ENCODE peak calls at places on chromosomes 6 and 20, in seven cellular contexts. X, T, Z, H, E, D and B are unnamed samples.

GRCh38 chr6:148700713-148701392 is 46.0 kb upstream of the UST start:
- DNase-seq in X (no peak), T (peak; percentile 28), Z (peak; percentile 52), H (no peak), E (peak; percentile 18), D (peak; percentile 44), B (peak; percentile 78)

GRCh38 chr20:1331101-1331500 is 2.2 kb upstream of the SDCBP2 start:
- DNase-seq in X (no peak), T (no peak), Z (no peak), H (no peak), E (no peak), D (no peak), B (no peak)

GRCh38 chr6:9455794-9456193 is 959.1 kb downstream of the TFAP2A start:
- DNase-seq in X (no peak), T (no peak), Z (no peak), H (no peak), E (no peak), D (no peak), B (no peak)

GRCh38 chr6:122548820-122549219 is 61.4 kb upstream of the PKIB start:
- DNase-seq in X (no peak), T (no peak), Z (no peak), H (no peak), E (no peak), D (no peak), B (no peak)

GRCh38 chr6:57423468-57423867 is 106.0 kb downstream of the PRIM2 start:
- DNase-seq in X (no peak), T (peak; percentile 87), Z (no peak), H (no peak), E (no peak), D (no peak), B (no peak)

GRCh38 chr6:43509142-43509983 is 783 bp downstream of the LRRC73 start:
- DNase-seq in X (no peak), T (no peak), Z (no peak), H (no peak), E (no peak), D (no peak), B (no peak)

GRCh38 chr6:34982424-34982852 is 93.4 kb downstream of the ANKS1A start:
- DNase-seq in X (peak; percentile 55), T (peak; percentile 44), Z (peak; percentile 24), H (no peak), E (peak; percentile 11), D (peak; percentile 19), B (peak; percentile 43)

GRCh38 chr6:66675906-66676305 is 968.9 kb upstream of the EYS start:
- DNase-seq in X (no peak), T (no peak), Z (peak; percentile 9), H (no peak), E (no peak), D (no peak), B (no peak)

GRCh38 chr6:163249651-163250101 is 164.8 kb upstream of the QKI start:
- DNase-seq in X (peak; percentile 79), T (no peak), Z (no peak), H (no peak), E (no peak), D (no peak), B (peak; percentile 16)